ENCODE peak calls at places on chromosomes 1 and 21, in six cellular contexts. B, Z, S, L, C and G are unnamed samples.

GRCh38 chr1:10646347-10646861 is 150.0 kb downstream of the CASZ1 start:
- DNase-seq in B (peak), L (peak), Z (peak), C (no peak), S (no peak), G (peak)

GRCh38 chr21:35932232-35932911 is 128.0 kb downstream of the SETD4 start:
- DNase-seq in L (peak), C (peak), S (no peak), B (peak), Z (peak), G (peak)

GRCh38 chr1:109634292-109634691 is 14.7 kb downstream of the AMPD2 start:
- DNase-seq in S (peak), Z (no peak), B (no peak), C (no peak), L (no peak), G (no peak)

GRCh38 chr21:45930231-45930760 is 51.3 kb upstream of the COL6A1 start:
- DNase-seq in Z (no peak), C (no peak), L (no peak), S (no peak), B (no peak), G (no peak)

GRCh38 chr1:180117764-180118116 is 36.9 kb upstream of the QSOX1 start:
- DNase-seq in Z (no peak), C (no peak), L (peak), S (no peak), B (peak), G (peak)

GRCh38 chr1:59672851-59673574 is 141.7 kb upstream of the HOOK1 start:
- DNase-seq in S (no peak), C (no peak), L (peak), B (peak), Z (no peak), G (peak)

GRCh38 chr1:182227864-182228547 is 163.6 kb downstream of the GLUL start:
- DNase-seq in C (no peak), Z (no peak), S (no peak), L (no peak), B (no peak), G (no peak)

GRCh38 chr1:82160036-82160435 is 359.3 kb downstream of the ADGRL2 start:
- DNase-seq in L (peak), B (no peak), C (no peak), Z (peak), S (no peak), G (no peak)

GRCh38 chr1:35031103-35031452 is 667 bp downstream of the ZMYM6 start:
- DNase-seq in C (no peak), S (no peak), Z (no peak), B (peak), L (peak), G (peak)

GRCh38 chr1:214330240-214330639 is 49.3 kb downstream of the SMYD2 start:
- DNase-seq in S (no peak), B (no peak), Z (no peak), C (no peak), L (no peak), G (no peak)

GRCh38 chr1:153490272-153491051 is 30.0 kb upstream of the S100A7 start:
- DNase-seq in B (peak), C (peak), S (peak), L (peak), Z (peak), G (peak)

GRCh38 chr1:208010487-208011079 is 99.7 kb upstream of the CD34 start:
- DNase-seq in L (no peak), C (no peak), Z (no peak), S (no peak), B (no peak), G (no peak)

GRCh38 chr1:228061411-228062084 is 21.0 kb upstream of the ARF1 start:
- DNase-seq in L (no peak), Z (no peak), B (no peak), S (no peak), C (no peak), G (no peak)

GRCh38 chr1:109791495-109792040 is 27.8 kb upstream of the EPS8L3 start:
- DNase-seq in B (no peak), L (no peak), C (no peak), S (no peak), Z (no peak), G (no peak)

GRCh38 chr1:9957726-9958125 is 14.5 kb downstream of the NMNAT1 start:
- DNase-seq in B (no peak), L (no peak), S (no peak), C (no peak), Z (no peak), G (no peak)

GRCh38 chr1:95388041-95388440 is 154.0 kb downstream of the RWDD3 start:
- DNase-seq in B (no peak), S (peak), L (no peak), C (no peak), Z (no peak), G (no peak)

GRCh38 chr1:93148001-93148400 is 32.2 kb downstream of the TMED5 start:
- DNase-seq in B (peak), L (peak), C (no peak), Z (no peak), S (no peak), G (peak)

GRCh38 chr1:23751050-23751814 is 8.0 kb downstream of the ELOA start:
- DNase-seq in B (peak), Z (no peak), L (peak), S (peak), C (peak), G (peak)

GRCh38 chr1:218739426-218739825 is 394.3 kb downstream of the TGFB2 start:
- DNase-seq in B (peak), L (peak), C (no peak), S (no peak), Z (no peak), G (peak)

GRCh38 chr1:61921435-61921834 is 179.2 kb downstream of the PATJ start:
- DNase-seq in B (no peak), L (no peak), Z (no peak), C (no peak), S (no peak), G (peak)